ENCODE peak calls at places on chromosomes 4 and X, in ten cellular contexts. One of them, this sample, is unnamed.

GRCh38 chr4:169821402-169821801 is 63.7 kb upstream of the HPF1 start:
- DNase-seq in amniotic stem cell: no peak
- DNase-seq in stimulated activated CD8-positive, alpha-beta memory T cell treated with anti-CD3 and anti-CD28 coated beads, Interleukin-2, amount 100 ng/mL, for 48 hours: no peak
- DNase-seq in NCI-H524 treated with DMSO at 0.1 percent for 48 hours: no peak
- DNase-seq in uterus: no peak
- DNase-seq in NCI-H2081 treated with DMSO at 0.1 percent for 48 hours: no peak
- DNase-seq in neural progenitor cell: no peak
- DNase-seq in H7: no peak
- DNase-seq in T-helper 2 cell: no peak
- DNase-seq in neuronal stem cell: no peak
- DNase-seq in this sample: no peak

GRCh38 chr4:185634066-185634652 is 98.9 kb upstream of the PDLIM3 start:
- DNase-seq in neuronal stem cell: no peak
- DNase-seq in H7: peak
- DNase-seq in uterus: no peak
- DNase-seq in stimulated activated CD8-positive, alpha-beta memory T cell treated with anti-CD3 and anti-CD28 coated beads, Interleukin-2, amount 100 ng/mL, for 48 hours: no peak
- DNase-seq in NCI-H524 treated with DMSO at 0.1 percent for 48 hours: no peak
- DNase-seq in neural progenitor cell: peak
- DNase-seq in T-helper 2 cell: peak
- DNase-seq in NCI-H2081 treated with DMSO at 0.1 percent for 48 hours: no peak
- DNase-seq in amniotic stem cell: no peak
- DNase-seq in this sample: no peak

GRCh38 chr4:123892997-123893745 is 496.6 kb downstream of the SPRY1 start:
- DNase-seq in stimulated activated CD8-positive, alpha-beta memory T cell treated with anti-CD3 and anti-CD28 coated beads, Interleukin-2, amount 100 ng/mL, for 48 hours: no peak
- DNase-seq in uterus: no peak
- DNase-seq in NCI-H524 treated with DMSO at 0.1 percent for 48 hours: no peak
- DNase-seq in neural progenitor cell: no peak
- DNase-seq in neuronal stem cell: no peak
- DNase-seq in H7: no peak
- DNase-seq in NCI-H2081 treated with DMSO at 0.1 percent for 48 hours: no peak
- DNase-seq in amniotic stem cell: no peak
- DNase-seq in T-helper 2 cell: no peak
- DNase-seq in this sample: no peak

GRCh38 chr4:74094227-74094626 is 4.8 kb downstream of the CXCL2 start:
- DNase-seq in uterus: no peak
- DNase-seq in neural progenitor cell: no peak
- DNase-seq in amniotic stem cell: no peak
- DNase-seq in stimulated activated CD8-positive, alpha-beta memory T cell treated with anti-CD3 and anti-CD28 coated beads, Interleukin-2, amount 100 ng/mL, for 48 hours: no peak
- DNase-seq in NCI-H524 treated with DMSO at 0.1 percent for 48 hours: no peak
- DNase-seq in NCI-H2081 treated with DMSO at 0.1 percent for 48 hours: no peak
- DNase-seq in H7: no peak
- DNase-seq in T-helper 2 cell: no peak
- DNase-seq in neuronal stem cell: no peak
- DNase-seq in this sample: no peak

GRCh38 chrX:87873988-87874500 is 356.4 kb downstream of the KLHL4 start:
- DNase-seq in NCI-H524 treated with DMSO at 0.1 percent for 48 hours: no peak
- DNase-seq in T-helper 2 cell: peak
- DNase-seq in neural progenitor cell: no peak
- DNase-seq in stimulated activated CD8-positive, alpha-beta memory T cell treated with anti-CD3 and anti-CD28 coated beads, Interleukin-2, amount 100 ng/mL, for 48 hours: no peak
- DNase-seq in amniotic stem cell: no peak
- DNase-seq in neuronal stem cell: no peak
- DNase-seq in H7: no peak
- DNase-seq in NCI-H2081 treated with DMSO at 0.1 percent for 48 hours: no peak
- DNase-seq in uterus: no peak
- DNase-seq in this sample: no peak

GRCh38 chr4:127055349-127055748 is 577.4 kb upstream of the INTU start:
- DNase-seq in neural progenitor cell: no peak
- DNase-seq in NCI-H2081 treated with DMSO at 0.1 percent for 48 hours: no peak
- DNase-seq in uterus: no peak
- DNase-seq in stimulated activated CD8-positive, alpha-beta memory T cell treated with anti-CD3 and anti-CD28 coated beads, Interleukin-2, amount 100 ng/mL, for 48 hours: no peak
- DNase-seq in T-helper 2 cell: no peak
- DNase-seq in NCI-H524 treated with DMSO at 0.1 percent for 48 hours: no peak
- DNase-seq in amniotic stem cell: no peak
- DNase-seq in neuronal stem cell: no peak
- DNase-seq in H7: no peak
- DNase-seq in this sample: no peak

GRCh38 chrX:2766921-2767320 is 15.1 kb downstream of the XG start:
- DNase-seq in NCI-H524 treated with DMSO at 0.1 percent for 48 hours: no peak
- DNase-seq in uterus: no peak
- DNase-seq in neural progenitor cell: no peak
- DNase-seq in stimulated activated CD8-positive, alpha-beta memory T cell treated with anti-CD3 and anti-CD28 coated beads, Interleukin-2, amount 100 ng/mL, for 48 hours: no peak
- DNase-seq in amniotic stem cell: no peak
- DNase-seq in H7: no peak
- DNase-seq in T-helper 2 cell: no peak
- DNase-seq in neuronal stem cell: no peak
- DNase-seq in NCI-H2081 treated with DMSO at 0.1 percent for 48 hours: no peak
- DNase-seq in this sample: no peak

GRCh38 chrX:53659039-53659438 is 27.5 kb downstream of the HUWE1 start:
- DNase-seq in NCI-H524 treated with DMSO at 0.1 percent for 48 hours: no peak
- DNase-seq in H7: no peak
- DNase-seq in NCI-H2081 treated with DMSO at 0.1 percent for 48 hours: no peak
- DNase-seq in stimulated activated CD8-positive, alpha-beta memory T cell treated with anti-CD3 and anti-CD28 coated beads, Interleukin-2, amount 100 ng/mL, for 48 hours: no peak
- DNase-seq in uterus: no peak
- DNase-seq in T-helper 2 cell: no peak
- DNase-seq in neuronal stem cell: no peak
- DNase-seq in neural progenitor cell: no peak
- DNase-seq in amniotic stem cell: no peak
- DNase-seq in this sample: no peak

GRCh38 chr4:47383829-47384427 is 79.6 kb downstream of the COMMD8 start:
- DNase-seq in T-helper 2 cell: peak
- DNase-seq in neuronal stem cell: peak
- DNase-seq in stimulated activated CD8-positive, alpha-beta memory T cell treated with anti-CD3 and anti-CD28 coated beads, Interleukin-2, amount 100 ng/mL, for 48 hours: no peak
- DNase-seq in H7: peak
- DNase-seq in neural progenitor cell: peak
- DNase-seq in uterus: no peak
- DNase-seq in NCI-H524 treated with DMSO at 0.1 percent for 48 hours: no peak
- DNase-seq in NCI-H2081 treated with DMSO at 0.1 percent for 48 hours: peak
- DNase-seq in amniotic stem cell: peak
- DNase-seq in this sample: no peak

GRCh38 chrX:84865113-84865512 is 138.6 kb upstream of the APOOL start:
- DNase-seq in neural progenitor cell: no peak
- DNase-seq in NCI-H2081 treated with DMSO at 0.1 percent for 48 hours: peak
- DNase-seq in T-helper 2 cell: no peak
- DNase-seq in uterus: no peak
- DNase-seq in NCI-H524 treated with DMSO at 0.1 percent for 48 hours: no peak
- DNase-seq in neuronal stem cell: no peak
- DNase-seq in amniotic stem cell: no peak
- DNase-seq in stimulated activated CD8-positive, alpha-beta memory T cell treated with anti-CD3 and anti-CD28 coated beads, Interleukin-2, amount 100 ng/mL, for 48 hours: no peak
- DNase-seq in H7: no peak
- DNase-seq in this sample: peak

GRCh38 chr4:41670530-41670929 is 78.0 kb downstream of the PHOX2B start:
- DNase-seq in amniotic stem cell: no peak
- DNase-seq in NCI-H2081 treated with DMSO at 0.1 percent for 48 hours: no peak
- DNase-seq in NCI-H524 treated with DMSO at 0.1 percent for 48 hours: no peak
- DNase-seq in stimulated activated CD8-positive, alpha-beta memory T cell treated with anti-CD3 and anti-CD28 coated beads, Interleukin-2, amount 100 ng/mL, for 48 hours: no peak
- DNase-seq in neuronal stem cell: no peak
- DNase-seq in neural progenitor cell: no peak
- DNase-seq in uterus: no peak
- DNase-seq in T-helper 2 cell: no peak
- DNase-seq in H7: no peak
- DNase-seq in this sample: no peak

GRCh38 chrX:132592880-132593279 is 104.0 kb upstream of the MBNL3 start:
- DNase-seq in amniotic stem cell: no peak
- DNase-seq in stimulated activated CD8-positive, alpha-beta memory T cell treated with anti-CD3 and anti-CD28 coated beads, Interleukin-2, amount 100 ng/mL, for 48 hours: no peak
- DNase-seq in neuronal stem cell: peak
- DNase-seq in T-helper 2 cell: peak
- DNase-seq in neural progenitor cell: peak
- DNase-seq in NCI-H2081 treated with DMSO at 0.1 percent for 48 hours: no peak
- DNase-seq in H7: peak
- DNase-seq in NCI-H524 treated with DMSO at 0.1 percent for 48 hours: no peak
- DNase-seq in uterus: no peak
- DNase-seq in this sample: peak

This sample was measured in brain microvascular endothelial cell.